ENCODE peak calls at places on chromosomes 3 and 15, in five cellular contexts. K is frontal cortex, O is hepatocyte, P is NCI-H460, M is NCI-H1436 treated with DMSO at 0.1 percent for 48 hours. R is an unnamed sample.

GRCh38 chr3:172034786-172035685 is 4.3 kb upstream of the FNDC3B start:
- DNase-seq in K (no peak), O (peak), P (peak), M (no peak), R (peak)

GRCh38 chr3:197285557-197285956 is 12.9 kb downstream of the DLG1 start:
- DNase-seq in K (no peak), O (no peak), P (no peak), M (no peak), R (no peak)

GRCh38 chr3:156957715-156958114 is 131.6 kb downstream of the LEKR1 start:
- DNase-seq in K (no peak), O (no peak), P (no peak), M (no peak), R (no peak)

GRCh38 chr3:24387493-24387892 is 107.2 kb downstream of the THRB start:
- DNase-seq in K (no peak), O (no peak), P (no peak), M (no peak), R (no peak)

GRCh38 chr3:58148049-58148448 is 62.7 kb downstream of the DNASE1L3 start:
- DNase-seq in K (no peak), O (no peak), P (no peak), M (no peak), R (no peak)

GRCh38 chr3:43161684-43162512 is 56.0 kb upstream of the POMGNT2 start:
- DNase-seq in K (peak), O (peak), P (peak), M (no peak), R (no peak)

GRCh38 chr3:33430571-33430970 is 9.6 kb downstream of the UBP1 start:
- DNase-seq in K (no peak), O (no peak), P (no peak), M (no peak), R (no peak)

GRCh38 chr3:50237133-50237651 is 1.2 kb downstream of the GNAI2 start:
- DNase-seq in K (no peak), O (peak), P (no peak), M (no peak), R (no peak)

GRCh38 chr3:64995857-64996564 is 308.2 kb upstream of the ADAMTS9 start:
- DNase-seq in K (no peak), O (no peak), P (no peak), M (no peak), R (no peak)

GRCh38 chr3:160577551-160578195 is 12.3 kb upstream of the KPNA4 start:
- DNase-seq in K (no peak), O (no peak), P (no peak), M (no peak), R (no peak)

GRCh38 chr15:80953953-80954778 is 35.5 kb downstream of the MESD start:
- DNase-seq in K (no peak), O (no peak), P (no peak), M (no peak), R (no peak)

GRCh38 chr15:90638241-90638691 is 78.9 kb upstream of the BLM start:
- DNase-seq in K (no peak), O (no peak), P (no peak), M (no peak), R (no peak)

GRCh38 chr15:79874242-79874641 is 22.6 kb downstream of the MTHFS start:
- DNase-seq in K (no peak), O (no peak), P (no peak), M (no peak), R (no peak)

GRCh38 chr15:90266485-90266884 is 1.0 kb downstream of the NGRN start:
- DNase-seq in K (no peak), O (no peak), P (no peak), M (no peak), R (no peak)

GRCh38 chr3:21835266-21835665 is 84.3 kb upstream of the ZNF385D start:
- DNase-seq in K (no peak), O (no peak), P (no peak), M (no peak), R (no peak)

GRCh38 chr3:36964827-36965226 is 20.0 kb upstream of the TRANK1 start:
- DNase-seq in K (no peak), O (no peak), P (no peak), M (no peak), R (no peak)

GRCh38 chr15:70854669-70854976 is 666 bp upstream of the LARP6 start:
- DNase-seq in K (no peak), O (no peak), P (no peak), M (no peak), R (no peak)

GRCh38 chr3:194203482-194204035 is 67.6 kb downstream of the HES1 start:
- DNase-seq in K (no peak), O (no peak), P (no peak), M (peak), R (peak)

GRCh38 chr3:49759226-49759625 is 27.1 kb downstream of the IP6K1 start:
- DNase-seq in K (no peak), O (no peak), P (no peak), M (no peak), R (no peak)

GRCh38 chr3:45978348-45978747 is 17.3 kb downstream of the FYCO1 start:
- DNase-seq in K (no peak), O (peak), P (no peak), M (no peak), R (peak)

GRCh38 chr3:84980011-84980410 is 21.2 kb downstream of the CADM2 start:
- DNase-seq in K (no peak), O (peak), P (no peak), M (no peak), R (no peak)

GRCh38 chr15:100042558-100042957 is 299.2 kb downstream of the ADAMTS17 start:
- DNase-seq in K (no peak), O (no peak), P (peak), M (no peak), R (no peak)

GRCh38 chr3:13575459-13576061 is 26.6 kb downstream of the FBLN2 start:
- DNase-seq in K (peak), O (peak), P (no peak), M (no peak), R (no peak)

GRCh38 chr3:184884359-184885017 is 72.5 kb downstream of the VPS8 start:
- DNase-seq in K (no peak), O (no peak), P (no peak), M (no peak), R (no peak)

GRCh38 chr15:48176957-48177356 is 1.1 kb downstream of the MYEF2 start:
- DNase-seq in K (no peak), O (no peak), P (no peak), M (no peak), R (no peak)

GRCh38 chr3:124707667-124708066 is 22.6 kb upstream of the UMPS start:
- DNase-seq in K (no peak), O (peak), P (no peak), M (no peak), R (no peak)

GRCh38 chr15:80179025-80179759 is 26.4 kb downstream of the FAH start:
- DNase-seq in K (no peak), O (no peak), P (peak), M (no peak), R (no peak)

GRCh38 chr15:60002528-60003218 is 1.4 kb upstream of the FOXB1 start:
- DNase-seq in K (no peak), O (no peak), P (no peak), M (no peak), R (no peak)

GRCh38 chr15:64845826-64846225 is 4.1 kb downstream of the PLEKHO2 start:
- DNase-seq in K (no peak), O (no peak), P (no peak), M (no peak), R (no peak)

GRCh38 chr15:66879511-66879910 is 177.5 kb downstream of the SMAD6 start:
- DNase-seq in K (no peak), O (no peak), P (no peak), M (no peak), R (no peak)

GRCh38 chr15:75129788-75130187 is 71.9 kb upstream of the C15orf39 start:
- DNase-seq in K (no peak), O (no peak), P (no peak), M (no peak), R (no peak)

GRCh38 chr3:31671976-31672375 is 139.3 kb downstream of the STT3B start:
- DNase-seq in K (no peak), O (no peak), P (no peak), M (no peak), R (no peak)

GRCh38 chr3:45132568-45133211 is 13.5 kb downstream of the CDCP1 start:
- DNase-seq in K (no peak), O (no peak), P (peak), M (no peak), R (no peak)

GRCh38 chr15:91515188-91515754 is 338.2 kb upstream of the SLCO3A1 start:
- DNase-seq in K (no peak), O (peak), P (no peak), M (no peak), R (no peak)

GRCh38 chr3:45607790-45608189 is 13.2 kb downstream of the LIMD1 start:
- DNase-seq in K (no peak), O (no peak), P (no peak), M (no peak), R (no peak)

GRCh38 chr3:64501298-64501906 is 186.4 kb downstream of the ADAMTS9 start:
- DNase-seq in K (no peak), O (peak), P (no peak), M (no peak), R (no peak)

GRCh38 chr3:136657526-136657925 is 94.7 kb downstream of the STAG1 start:
- DNase-seq in K (no peak), O (no peak), P (no peak), M (no peak), R (no peak)

GRCh38 chr15:76285241-76285825 is 25.9 kb downstream of the ETFA start:
- DNase-seq in K (no peak), O (no peak), P (peak), M (no peak), R (no peak)

GRCh38 chr15:96298217-96298616 is 32.3 kb upstream of the NR2F2 start:
- DNase-seq in K (no peak), O (no peak), P (no peak), M (no peak), R (no peak)